ENCODE peak calls at places on chromosome 20, in six cellular contexts. One of them, this sample, is unnamed.

GRCh38 chr20:24095303-24095702 is 106.7 kb upstream of the GGTLC1 start:
- DNase-seq in fibroblast of the aortic adventitia: no peak
- DNase-seq in iPS DF 19.7: no peak
- DNase-seq in adrenal gland: no peak
- DNase-seq in T-helper 17 cell: no peak
- DNase-seq in CD8-positive, alpha-beta T cell: no peak
- DNase-seq in this sample: no peak

GRCh38 chr20:39873286-39873685 is 815.8 kb downstream of the MAFB start:
- DNase-seq in fibroblast of the aortic adventitia: no peak
- DNase-seq in iPS DF 19.7: no peak
- DNase-seq in adrenal gland: no peak
- DNase-seq in T-helper 17 cell: no peak
- DNase-seq in CD8-positive, alpha-beta T cell: no peak
- DNase-seq in this sample: no peak

GRCh38 chr20:17859002-17859615 is 109.5 kb downstream of the SNX5 start:
- DNase-seq in fibroblast of the aortic adventitia: no peak
- DNase-seq in iPS DF 19.7: no peak
- DNase-seq in adrenal gland: no peak
- DNase-seq in T-helper 17 cell: no peak
- DNase-seq in CD8-positive, alpha-beta T cell: no peak
- DNase-seq in this sample: no peak

GRCh38 chr20:17722493-17723300 is 22.9 kb downstream of the BANF2 start:
- DNase-seq in fibroblast of the aortic adventitia: no peak
- DNase-seq in iPS DF 19.7: no peak
- DNase-seq in adrenal gland: no peak
- DNase-seq in T-helper 17 cell: no peak
- DNase-seq in CD8-positive, alpha-beta T cell: no peak
- DNase-seq in this sample: no peak

GRCh38 chr20:5818346-5818681 is 68.1 kb downstream of the SHLD1 start:
- DNase-seq in fibroblast of the aortic adventitia: no peak
- DNase-seq in iPS DF 19.7: no peak
- DNase-seq in adrenal gland: no peak
- DNase-seq in T-helper 17 cell: no peak
- DNase-seq in CD8-positive, alpha-beta T cell: no peak
- DNase-seq in this sample: no peak

GRCh38 chr20:51720854-51721253 is 47.3 kb downstream of the ATP9A start:
- DNase-seq in fibroblast of the aortic adventitia: no peak
- DNase-seq in iPS DF 19.7: no peak
- DNase-seq in adrenal gland: no peak
- DNase-seq in T-helper 17 cell: no peak
- DNase-seq in CD8-positive, alpha-beta T cell: no peak
- DNase-seq in this sample: no peak

GRCh38 chr20:35226775-35227681 is 538 bp downstream of the MMP24 start:
- DNase-seq in fibroblast of the aortic adventitia: peak
- DNase-seq in iPS DF 19.7: no peak
- DNase-seq in adrenal gland: peak
- DNase-seq in T-helper 17 cell: peak
- DNase-seq in CD8-positive, alpha-beta T cell: peak
- DNase-seq in this sample: peak

GRCh38 chr20:17621229-17621968 is 51.5 kb downstream of the DSTN start:
- DNase-seq in fibroblast of the aortic adventitia: no peak
- DNase-seq in iPS DF 19.7: no peak
- DNase-seq in adrenal gland: peak
- DNase-seq in T-helper 17 cell: no peak
- DNase-seq in CD8-positive, alpha-beta T cell: no peak
- DNase-seq in this sample: no peak

GRCh38 chr20:1800777-1801176 is 94.4 kb upstream of the SIRPA start:
- DNase-seq in fibroblast of the aortic adventitia: peak
- DNase-seq in iPS DF 19.7: no peak
- DNase-seq in adrenal gland: no peak
- DNase-seq in T-helper 17 cell: no peak
- DNase-seq in CD8-positive, alpha-beta T cell: no peak
- DNase-seq in this sample: no peak

GRCh38 chr20:10939297-10939949 is 265.6 kb upstream of the JAG1 start:
- DNase-seq in fibroblast of the aortic adventitia: peak
- DNase-seq in iPS DF 19.7: no peak
- DNase-seq in adrenal gland: no peak
- DNase-seq in T-helper 17 cell: no peak
- DNase-seq in CD8-positive, alpha-beta T cell: no peak
- DNase-seq in this sample: no peak

GRCh38 chr20:20711413-20711812 is 1.0 kb downstream of the RALGAPA2 start:
- DNase-seq in fibroblast of the aortic adventitia: no peak
- DNase-seq in iPS DF 19.7: no peak
- DNase-seq in adrenal gland: no peak
- DNase-seq in T-helper 17 cell: no peak
- DNase-seq in CD8-positive, alpha-beta T cell: no peak
- DNase-seq in this sample: no peak